ENCODE peak calls at places on chromosomes 6 and 20, in ten cellular contexts. Z is astrocyte of the spinal cord, E is psoas muscle, N is testis, A is GM12865, G is tibial artery, W is neural crest cell, C is BE2C, B is GM10248, P is Panc1. D is an unnamed sample.

GRCh38 chr20:35954907-35955251 is 577 bp upstream of the SCAND1 start:
- DNase-seq in A (peak), G (no peak), C (no peak), E (no peak), B (no peak), W (no peak), N (no peak), P (no peak), Z (peak), D (no peak)

GRCh38 chr6:157789861-157790260 is 33.2 kb upstream of the SNX9 start:
- DNase-seq in B (no peak), Z (no peak), C (peak), A (no peak), W (no peak), G (no peak), N (peak), P (no peak), E (no peak), D (no peak)

GRCh38 chr6:111562271-111562670 is 43.4 kb downstream of the TRAF3IP2 start:
- DNase-seq in P (no peak), W (no peak), B (no peak), A (no peak), E (no peak), G (no peak), Z (no peak), C (no peak), N (no peak), D (no peak)

GRCh38 chr20:14304466-14304865 is 32.9 kb downstream of the FLRT3 start:
- DNase-seq in P (no peak), B (no peak), A (no peak), Z (no peak), G (no peak), E (no peak), N (no peak), W (no peak), C (no peak), D (no peak)

GRCh38 chr20:15838466-15838865 is 734.8 kb downstream of the KIF16B start:
- DNase-seq in B (no peak), C (no peak), P (no peak), W (no peak), E (no peak), A (no peak), G (no peak), Z (no peak), N (no peak), D (no peak)

GRCh38 chr20:24693466-24694156 is 224.2 kb downstream of the SYNDIG1 start:
- DNase-seq in B (no peak), G (peak), P (no peak), Z (no peak), E (no peak), W (no peak), N (peak), A (no peak), C (no peak), D (no peak)

GRCh38 chr20:51906694-51907093 is 104.4 kb upstream of the SALL4 start:
- DNase-seq in C (no peak), W (no peak), N (no peak), E (no peak), A (no peak), Z (no peak), P (no peak), B (no peak), G (no peak), D (no peak)

GRCh38 chr6:40585661-40586269 is 1.4 kb downstream of the LRFN2 start:
- DNase-seq in Z (no peak), G (no peak), A (no peak), P (no peak), B (no peak), C (peak), E (no peak), W (peak), N (no peak), D (no peak)

GRCh38 chr20:61514805-61515505 is 262.9 kb downstream of the CDH4 start:
- DNase-seq in G (no peak), A (no peak), B (no peak), E (no peak), Z (no peak), P (no peak), N (no peak), C (no peak), W (no peak), D (no peak)

GRCh38 chr6:34276881-34277762 is 28.3 kb upstream of the SMIM29 start:
- DNase-seq in G (no peak), N (no peak), B (no peak), C (no peak), P (no peak), A (no peak), W (no peak), E (peak), Z (no peak), D (no peak)

GRCh38 chr6:5323979-5324378 is 62.7 kb downstream of the FARS2 start:
- DNase-seq in E (no peak), A (no peak), P (no peak), C (no peak), G (no peak), B (no peak), Z (no peak), N (no peak), W (no peak), D (no peak)

GRCh38 chr20:36620917-36621316 is 15.3 kb downstream of the RAB5IF start:
- DNase-seq in G (no peak), E (no peak), N (no peak), Z (no peak), C (no peak), P (no peak), A (no peak), W (no peak), B (no peak), D (no peak)

GRCh38 chr6:149534742-149535141 is 11.1 kb downstream of the PPIL4 start:
- DNase-seq in Z (no peak), E (no peak), B (no peak), C (no peak), N (no peak), W (no peak), P (no peak), A (no peak), G (no peak), D (no peak)

GRCh38 chr20:49510562-49511117 is 28.2 kb upstream of the KCNB1 start:
- DNase-seq in N (peak), A (no peak), E (peak), G (peak), Z (peak), W (no peak), B (no peak), C (no peak), P (no peak), D (no peak)

GRCh38 chr6:45021652-45022051 is 306.5 kb upstream of the RUNX2 start:
- DNase-seq in Z (peak), B (no peak), A (no peak), G (no peak), N (no peak), E (no peak), W (no peak), C (no peak), P (no peak), D (no peak)

GRCh38 chr20:10581823-10582222 is 92.0 kb downstream of the JAG1 start:
- DNase-seq in E (no peak), G (no peak), B (no peak), Z (no peak), W (no peak), N (no peak), P (no peak), A (no peak), C (no peak), D (no peak)

GRCh38 chr20:39878809-39879208 is 810.2 kb downstream of the MAFB start:
- DNase-seq in N (no peak), W (no peak), B (no peak), Z (no peak), C (no peak), P (no peak), G (no peak), A (no peak), E (no peak), D (no peak)

GRCh38 chr20:20448891-20449290 is 81.0 kb downstream of the INSM1 start:
- DNase-seq in W (no peak), P (no peak), Z (no peak), E (no peak), N (no peak), G (no peak), C (no peak), A (no peak), B (no peak), D (no peak)

GRCh38 chr6:166929534-166930189 is 26.7 kb downstream of the RNASET2 start:
- DNase-seq in G (no peak), P (no peak), B (no peak), N (no peak), C (no peak), E (no peak), Z (no peak), W (no peak), A (no peak), D (no peak)

GRCh38 chr6:14881399-14881798 is 364.5 kb upstream of the JARID2 start:
- DNase-seq in G (no peak), E (no peak), P (no peak), B (no peak), C (no peak), N (no peak), W (no peak), Z (peak), A (no peak), D (no peak)

GRCh38 chr6:29519291-29520010 is 31.7 kb upstream of the MAS1L start:
- DNase-seq in C (no peak), G (no peak), Z (no peak), E (no peak), A (no peak), B (no peak), W (no peak), P (no peak), N (no peak), D (no peak)

GRCh38 chr6:136439514-136440186 is 110.6 kb downstream of the MAP7 start:
- DNase-seq in P (no peak), E (no peak), N (no peak), A (no peak), G (no peak), C (no peak), B (no peak), Z (no peak), W (no peak), D (no peak)

GRCh38 chr6:116762235-116762634 is 3.3 kb downstream of the FAM162B start:
- DNase-seq in Z (no peak), W (no peak), P (no peak), N (no peak), E (no peak), B (no peak), C (no peak), G (no peak), A (no peak), D (no peak)

GRCh38 chr20:461254-462198 is 807 bp downstream of the TBC1D20 start:
- DNase-seq in B (peak), N (peak), C (peak), A (peak), G (no peak), Z (peak), W (peak), E (peak), P (no peak), D (peak)

GRCh38 chr20:5072756-5073153 is 47.0 kb downstream of the PCNA start:
- DNase-seq in E (no peak), W (no peak), N (no peak), Z (no peak), P (no peak), B (no peak), C (no peak), G (no peak), A (no peak), D (no peak)

GRCh38 chr20:5070570-5070969 is 49.2 kb downstream of the PCNA start:
- DNase-seq in G (no peak), P (no peak), C (no peak), Z (no peak), A (no peak), E (no peak), N (no peak), W (no peak), B (no peak), D (no peak)

GRCh38 chr20:5070081-5070480 is 49.7 kb downstream of the PCNA start:
- DNase-seq in W (no peak), B (no peak), A (no peak), E (no peak), C (no peak), Z (no peak), P (no peak), G (peak), N (no peak), D (no peak)

GRCh38 chr20:5067877-5068276 is 51.9 kb downstream of the PCNA start:
- DNase-seq in W (no peak), P (no peak), C (no peak), B (no peak), E (no peak), Z (no peak), G (no peak), A (no peak), N (no peak), D (no peak)

DNA sequence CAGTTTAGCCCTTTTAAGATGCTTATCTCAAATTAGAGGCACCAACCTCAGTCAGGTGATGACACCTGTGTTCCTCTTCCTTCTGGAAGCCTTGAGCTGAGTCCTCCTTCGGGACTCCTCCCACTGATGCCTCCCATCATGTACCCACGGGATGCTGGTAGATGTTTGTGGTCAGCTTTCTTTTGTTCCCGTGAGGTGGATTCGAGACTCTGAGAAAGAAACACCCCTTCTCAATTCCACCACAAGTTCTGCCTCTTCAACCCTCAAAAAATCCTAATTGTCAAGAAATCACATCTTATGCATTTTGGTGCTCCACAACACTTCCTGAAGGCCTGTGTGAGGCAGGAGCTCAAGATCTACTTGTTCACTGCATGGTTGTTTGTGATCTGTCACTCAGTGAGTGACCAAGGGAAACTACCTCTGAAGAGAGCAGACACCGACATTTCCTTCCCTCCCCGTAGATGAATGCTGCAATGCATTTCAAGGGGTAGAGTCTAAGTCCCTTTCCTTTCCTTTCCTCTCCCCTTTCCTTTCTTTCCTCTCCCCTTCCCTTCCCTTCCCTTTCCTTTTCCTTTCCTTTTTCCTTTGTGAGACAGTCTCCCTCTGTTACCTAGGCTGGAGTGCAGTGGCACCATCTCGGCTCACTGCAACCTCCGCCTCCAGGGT is 50.5 kb downstream of the PCNA start:
- DNase-seq in A (no peak), W (no peak), Z (no peak), B (no peak), G (peak), N (no peak), C (no peak), P (no peak), E (no peak), D (no peak)
- TF ChIP-seq CTCF in A (no peak), W (no peak), Z (no peak), B (no peak), G (no peak), N (no peak), C (no peak), P (no peak), E (no peak), D (no peak)

DNA sequence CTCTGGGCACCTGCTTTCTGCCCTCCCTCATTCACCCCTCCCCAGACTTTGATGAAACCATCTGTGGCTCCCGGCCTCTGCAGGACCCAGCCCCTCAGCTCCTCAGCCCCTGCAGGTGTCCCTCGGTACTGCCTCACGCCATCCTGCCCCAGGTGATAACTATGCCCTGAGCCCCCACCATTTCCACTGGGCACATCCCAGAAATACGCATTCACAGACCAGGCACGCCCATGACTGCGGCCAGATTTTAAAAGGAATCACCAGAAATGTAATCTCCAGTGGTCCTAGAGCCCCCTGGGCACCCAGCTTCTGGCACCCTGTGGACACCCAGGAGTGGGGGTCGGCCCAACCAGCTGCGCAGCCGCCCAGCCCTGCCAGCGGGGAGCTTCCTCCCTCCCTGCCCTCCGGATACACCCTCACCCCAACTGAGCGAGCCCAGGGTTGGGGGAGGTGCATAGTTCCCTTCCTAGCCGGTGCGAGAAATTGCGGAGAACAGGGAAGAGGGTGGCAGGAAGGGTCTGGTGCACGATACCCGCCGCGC is 585 bp upstream of the NTSR1 start:
- DNase-seq in C (peak), E (no peak), A (peak), Z (no peak), W (no peak), G (no peak), B (no peak), N (no peak), P (no peak), D (no peak)
- TF ChIP-seq CTCF in C (peak), E (no peak), A (peak), Z (peak), W (peak), G (no peak), B (no peak), N (no peak), P (peak), D (peak)

GRCh38 chr6:73798592-73798991 is 102.6 kb downstream of the CD109 start:
- DNase-seq in G (peak), B (peak), W (no peak), C (no peak), P (no peak), Z (peak), N (no peak), A (peak), E (no peak), D (no peak)
- TF ChIP-seq CTCF in G (no peak), B (no peak), W (no peak), C (no peak), P (peak), Z (peak), N (no peak), A (no peak), E (peak), D (no peak)

GRCh38 chr20:44395183-44395962 is 39.9 kb downstream of the HNF4A start:
- DNase-seq in P (no peak), W (no peak), B (no peak), Z (no peak), N (no peak), G (no peak), A (no peak), E (no peak), C (no peak), D (no peak)

GRCh38 chr20:44393608-44394519 is 38.4 kb downstream of the HNF4A start:
- DNase-seq in C (no peak), G (no peak), P (no peak), A (no peak), W (no peak), B (no peak), Z (no peak), N (no peak), E (no peak), D (no peak)

GRCh38 chr20:44394520-44395182 is 39.2 kb downstream of the HNF4A start:
- DNase-seq in W (no peak), G (no peak), B (no peak), P (no peak), C (no peak), A (no peak), Z (no peak), E (no peak), N (peak), D (no peak)

GRCh38 chr20:44392088-44392775 is 36.7 kb downstream of the HNF4A start:
- DNase-seq in E (no peak), Z (no peak), P (no peak), N (no peak), C (no peak), G (no peak), B (no peak), W (no peak), A (no peak), D (no peak)

GRCh38 chr20:44392776-44393607 is 37.5 kb downstream of the HNF4A start:
- DNase-seq in C (no peak), W (no peak), N (peak), G (no peak), A (no peak), P (no peak), Z (no peak), B (no peak), E (no peak), D (no peak)
- TF ChIP-seq CTCF in C (no peak), W (no peak), N (no peak), G (no peak), A (no peak), P (no peak), Z (no peak), B (no peak), E (no peak), D (no peak)

GRCh38 chr6:133313068-133313467 is 71.9 kb downstream of the EYA4 start:
- DNase-seq in B (no peak), N (no peak), A (no peak), W (no peak), C (no peak), E (no peak), G (no peak), P (no peak), Z (no peak), D (no peak)
- TF ChIP-seq CTCF in B (no peak), N (no peak), A (no peak), W (no peak), C (peak), E (no peak), G (no peak), P (no peak), Z (no peak), D (no peak)

D was measured in progenitor cell of endocrine pancreas.